ENCODE peak calls at places on chromosomes 4 and X, in five cellular contexts. One of them, this sample, is unnamed.
A peak's percentile ranks its signal among the peaks of the same experiment; 100 is the strongest.

GRCh38 chrX:78747471-78747870 is at the start of gene LPAR4:
- DNase-seq in GM23248: peak; percentile 48
- DNase-seq in tibial artery: no peak
- DNase-seq in stomach: no peak
- DNase-seq in heart left ventricle: peak; percentile 17
- DNase-seq in this sample: no peak

GRCh38 chrX:15882704-15883539 is 28.3 kb upstream of the AP1S2 start:
- DNase-seq in GM23248: peak; percentile 11
- DNase-seq in tibial artery: no peak
- DNase-seq in stomach: no peak
- DNase-seq in heart left ventricle: no peak
- DNase-seq in this sample: no peak

GRCh38 chr4:152590179-152591031 is 54.5 kb upstream of the FBXW7 start:
- DNase-seq in GM23248: peak; percentile 98
- DNase-seq in tibial artery: no peak
- DNase-seq in stomach: no peak
- DNase-seq in heart left ventricle: no peak
- DNase-seq in this sample: peak; percentile 42

GRCh38 chrX:65528705-65529340 is 5.8 kb downstream of the LAS1L start:
- DNase-seq in GM23248: peak; percentile 29
- DNase-seq in tibial artery: no peak
- DNase-seq in stomach: peak; percentile 61
- DNase-seq in heart left ventricle: no peak
- DNase-seq in this sample: no peak

GRCh38 chrX:100750901-100751300 is 19.0 kb upstream of the SYTL4 start:
- DNase-seq in GM23248: no peak
- DNase-seq in tibial artery: no peak
- DNase-seq in stomach: no peak
- DNase-seq in heart left ventricle: no peak
- DNase-seq in this sample: no peak

GRCh38 chr4:181278941-181279340 is 964.3 kb upstream of the TENM3 start:
- DNase-seq in GM23248: no peak
- DNase-seq in tibial artery: no peak
- DNase-seq in stomach: no peak
- DNase-seq in heart left ventricle: no peak
- DNase-seq in this sample: no peak

GRCh38 chr4:53205970-53206369 is 159.9 kb downstream of the SCFD2 start:
- DNase-seq in GM23248: peak; percentile 26
- DNase-seq in tibial artery: no peak
- DNase-seq in stomach: no peak
- DNase-seq in heart left ventricle: no peak
- DNase-seq in this sample: no peak

GRCh38 chr4:138275946-138276621 is 33.9 kb upstream of the SLC7A11 start:
- DNase-seq in GM23248: peak; percentile 98
- DNase-seq in tibial artery: no peak
- DNase-seq in stomach: no peak
- DNase-seq in heart left ventricle: no peak
- DNase-seq in this sample: peak; percentile 27

GRCh38 chrX:118802857-118803256 is 20.8 kb upstream of the ZCCHC12 start:
- DNase-seq in GM23248: peak; percentile 17
- DNase-seq in tibial artery: no peak
- DNase-seq in stomach: no peak
- DNase-seq in heart left ventricle: peak; percentile 26
- DNase-seq in this sample: no peak

GRCh38 chr4:620201-620600 is 5.2 kb upstream of the PDE6B start:
- DNase-seq in GM23248: no peak
- DNase-seq in tibial artery: peak; percentile 25
- DNase-seq in stomach: no peak
- DNase-seq in heart left ventricle: no peak
- DNase-seq in this sample: no peak

GRCh38 chrX:68852046-68852445 is 23.2 kb downstream of the EFNB1 start:
- DNase-seq in GM23248: no peak
- DNase-seq in tibial artery: no peak
- DNase-seq in stomach: no peak
- DNase-seq in heart left ventricle: no peak
- DNase-seq in this sample: no peak

GRCh38 chr4:8391071-8391470 is 49.5 kb downstream of the ACOX3 start:
- DNase-seq in GM23248: no peak
- DNase-seq in tibial artery: no peak
- DNase-seq in stomach: no peak
- DNase-seq in heart left ventricle: no peak
- DNase-seq in this sample: no peak

GRCh38 chr4:184824081-184824775 is 1.5 kb downstream of the ACSL1 start:
- DNase-seq in GM23248: peak; percentile 8
- DNase-seq in tibial artery: peak; percentile 59
- DNase-seq in stomach: no peak
- DNase-seq in heart left ventricle: no peak
- DNase-seq in this sample: no peak

DNA sequence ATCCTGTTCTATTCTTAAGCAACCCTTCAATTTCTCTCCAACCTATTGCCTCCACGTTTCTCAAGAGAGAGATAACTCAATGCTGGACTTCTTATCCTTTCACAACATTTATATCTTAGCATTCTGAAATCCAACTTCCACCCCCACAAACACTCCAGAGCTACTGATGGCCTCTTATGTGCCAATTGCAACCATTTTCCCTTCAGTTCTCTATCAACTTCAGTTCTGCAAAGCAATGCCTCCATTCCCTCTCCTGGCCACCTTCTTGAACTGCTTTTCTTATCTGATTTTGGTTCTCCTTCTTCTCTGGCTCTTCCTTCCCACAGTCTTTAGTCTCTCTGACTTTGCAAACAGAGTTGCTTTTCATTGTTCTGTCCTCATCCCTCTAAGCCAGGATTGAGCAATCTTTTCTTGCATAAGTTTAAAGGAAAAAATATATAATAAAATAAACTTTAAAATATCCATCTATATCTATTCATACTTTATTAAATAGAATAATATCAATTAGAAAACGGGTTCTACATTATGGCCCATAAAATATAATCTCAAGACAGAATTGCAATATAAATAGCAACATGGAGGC is 3.6 kb upstream of the STBD1 start:
- DNase-seq in GM23248: no peak
- DNase-seq in tibial artery: no peak
- DNase-seq in stomach: no peak
- DNase-seq in heart left ventricle: no peak
- DNase-seq in this sample: no peak
- H3K4me3 ChIP-seq in GM23248: no peak overlapping the region
- H3K4me3 ChIP-seq in tibial artery: no peak overlapping the region
- H3K4me3 ChIP-seq in stomach: no peak overlapping the region
- H3K4me3 ChIP-seq in heart left ventricle: no peak overlapping the region
- H3K4me3 ChIP-seq in this sample: no peak overlapping the region

GRCh38 chr4:38062088-38062893 is 102.1 kb downstream of the PTTG2 start:
- DNase-seq in GM23248: peak; percentile 82
- DNase-seq in tibial artery: peak; percentile 81
- DNase-seq in stomach: peak; percentile 87
- DNase-seq in heart left ventricle: peak; percentile 83
- DNase-seq in this sample: no peak
- H3K4me3 ChIP-seq in GM23248: peak overlapping the region; percentile 69
- H3K4me3 ChIP-seq in tibial artery: peak overlapping the region; percentile 40
- H3K4me3 ChIP-seq in stomach: peak overlapping the region; percentile 37
- H3K4me3 ChIP-seq in heart left ventricle: peak overlapping the region; percentile 31
- H3K4me3 ChIP-seq in this sample: peak overlapping the region; percentile 25

GRCh38 chrX:51776851-51777250 is 33.6 kb downstream of the GSPT2 start:
- DNase-seq in GM23248: no peak
- DNase-seq in tibial artery: no peak
- DNase-seq in stomach: no peak
- DNase-seq in heart left ventricle: no peak
- DNase-seq in this sample: no peak
- H3K4me3 ChIP-seq in GM23248: no peak overlapping the region
- H3K4me3 ChIP-seq in tibial artery: no peak overlapping the region
- H3K4me3 ChIP-seq in stomach: no peak overlapping the region
- H3K4me3 ChIP-seq in heart left ventricle: no peak overlapping the region
- H3K4me3 ChIP-seq in this sample: no peak overlapping the region

DNA sequence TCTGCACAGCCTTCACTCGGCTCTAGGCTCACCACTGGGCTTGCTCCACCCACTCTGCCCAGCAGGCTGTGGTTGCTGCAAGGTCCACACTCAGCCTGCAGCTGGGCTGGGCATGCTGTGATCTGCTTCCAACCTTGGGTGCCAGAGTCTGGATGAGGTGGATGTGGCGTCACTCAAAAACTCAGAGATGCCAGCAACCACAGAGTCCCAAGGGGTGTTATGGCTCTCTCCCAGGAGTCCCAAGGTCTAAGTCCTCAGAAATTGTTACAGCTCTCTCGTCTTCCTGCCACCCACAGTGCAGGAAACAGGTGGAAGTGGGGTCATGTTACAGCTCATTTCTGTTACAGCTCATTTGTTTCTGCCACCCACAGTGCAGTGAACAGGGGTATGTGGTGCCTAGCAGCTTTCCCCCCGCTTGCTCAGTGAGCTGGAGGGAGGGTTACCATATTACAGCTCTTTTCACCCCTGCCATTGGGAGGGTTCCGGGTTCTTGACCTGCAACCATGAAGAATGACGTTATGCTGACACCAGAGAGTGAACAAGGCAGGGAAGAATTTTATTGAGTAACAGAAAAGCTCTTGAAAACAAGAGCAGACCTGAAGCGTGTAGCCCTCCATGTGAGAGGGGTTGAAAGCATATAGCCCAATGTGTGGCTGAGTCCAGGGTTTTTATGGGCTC is 893.9 kb downstream of the PCDH7 start:
- DNase-seq in GM23248: no peak
- DNase-seq in tibial artery: no peak
- DNase-seq in stomach: no peak
- DNase-seq in heart left ventricle: no peak
- DNase-seq in this sample: peak; percentile 61
- H3K4me3 ChIP-seq in GM23248: no peak overlapping the region
- H3K4me3 ChIP-seq in tibial artery: no peak overlapping the region
- H3K4me3 ChIP-seq in stomach: no peak overlapping the region
- H3K4me3 ChIP-seq in heart left ventricle: no peak overlapping the region
- H3K4me3 ChIP-seq in this sample: no peak overlapping the region

GRCh38 chr4:112038861-112039260 is 106.4 kb upstream of the FAM241A start:
- DNase-seq in GM23248: peak; percentile 51
- DNase-seq in tibial artery: no peak
- DNase-seq in stomach: no peak
- DNase-seq in heart left ventricle: no peak
- DNase-seq in this sample: no peak
- H3K4me3 ChIP-seq in GM23248: no peak overlapping the region
- H3K4me3 ChIP-seq in tibial artery: no peak overlapping the region
- H3K4me3 ChIP-seq in stomach: no peak overlapping the region
- H3K4me3 ChIP-seq in heart left ventricle: no peak overlapping the region
- H3K4me3 ChIP-seq in this sample: no peak overlapping the region